ENCODE peak calls at places on chromosomes 3 and 15, in seven cellular contexts. L is breast epithelium, X is aorta, D is uterus, Y is transverse colon, F is ovary, J is kidney. G is an unnamed sample.
A peak's percentile ranks its signal among the peaks of the same experiment; 100 is the strongest.

GRCh38 chr15:48574187-48574586 is 71.3 kb downstream of the FBN1 start:
- DNase-seq in D (no peak), X (no peak), L (no peak), J (no peak), Y (no peak), F (no peak), G (no peak)

GRCh38 chr3:101926594-101927105 is 77.3 kb downstream of the NFKBIZ start:
- DNase-seq in D (no peak), F (no peak), L (no peak), J (no peak), Y (no peak), X (no peak), G (no peak)

GRCh38 chr15:59048897-59049296 is 56.0 kb upstream of the CCNB2 start:
- DNase-seq in L (no peak), X (no peak), D (no peak), J (no peak), F (no peak), Y (no peak), G (no peak)

GRCh38 chr15:67946701-67947100 is 106.9 kb upstream of the RNU6-1 start:
- DNase-seq in D (no peak), Y (no peak), F (no peak), L (no peak), J (no peak), X (no peak), G (no peak)

GRCh38 chr15:69074011-69074842 is 59.7 kb downstream of the NOX5 start:
- DNase-seq in X (peak; percentile 61), J (peak; percentile 84), L (peak; percentile 74), Y (peak; percentile 75), F (peak; percentile 41), D (peak; percentile 28), G (peak; percentile 75)

GRCh38 chr3:37582117-37582516 is 279.6 kb upstream of the CTDSPL start:
- DNase-seq in Y (no peak), J (no peak), F (no peak), L (no peak), X (no peak), D (no peak), G (no peak)

GRCh38 chr3:94420941-94421340 is 358.1 kb downstream of the NSUN3 start:
- DNase-seq in F (no peak), L (no peak), Y (no peak), D (no peak), X (no peak), J (no peak), G (no peak)

GRCh38 chr3:124800511-124801374 is 70.5 kb downstream of the UMPS start:
- DNase-seq in Y (no peak), X (no peak), F (peak; percentile 74), J (no peak), L (no peak), D (peak; percentile 55), G (no peak)

GRCh38 chr3:190718097-190718496 is 144.4 kb downstream of the GMNC start:
- DNase-seq in Y (no peak), D (no peak), L (no peak), X (no peak), J (no peak), F (peak; percentile 6), G (no peak)

GRCh38 chr3:69410301-69410700 is 24.4 kb upstream of the FRMD4B start:
- DNase-seq in Y (peak; percentile 80), J (no peak), F (peak; percentile 51), X (peak; percentile 80), L (peak; percentile 72), D (peak; percentile 63), G (peak; percentile 71)

GRCh38 chr3:32959370-32959769 is 7.9 kb downstream of the CCR4 start:
- DNase-seq in L (no peak), D (no peak), X (no peak), F (no peak), Y (no peak), J (no peak), G (no peak)

GRCh38 chr3:134600166-134600670 is 50.6 kb downstream of the KY start:
- DNase-seq in F (no peak), J (no peak), D (no peak), Y (no peak), X (no peak), L (no peak), G (no peak)

GRCh38 chr15:52284164-52284563 is 11.4 kb downstream of the MYO5C start:
- DNase-seq in L (no peak), J (no peak), D (no peak), F (no peak), Y (no peak), X (no peak), G (no peak)

GRCh38 chr3:185733980-185734724 is 90.7 kb downstream of the IGF2BP2 start:
- DNase-seq in L (no peak), Y (peak; percentile 63), X (no peak), D (peak; percentile 35), J (no peak), F (no peak), G (peak; percentile 78)

GRCh38 chr15:70036585-70037343 is 61.0 kb downstream of the TLE3 start:
- DNase-seq in L (peak; percentile 14), X (no peak), D (no peak), J (peak; percentile 48), F (no peak), Y (peak; percentile 83), G (peak; percentile 15)

GRCh38 chr15:48617619-48618018 is 27.9 kb downstream of the FBN1 start:
- DNase-seq in J (no peak), Y (peak; percentile 18), X (peak; percentile 68), L (no peak), D (peak; percentile 76), F (peak; percentile 35), G (no peak)

GRCh38 chr3:15064299-15064834 is 748 bp downstream of the MRPS25 start:
- DNase-seq in Y (peak; percentile 34), D (no peak), L (no peak), J (no peak), X (no peak), F (peak; percentile 35), G (no peak)

GRCh38 chr3:11138371-11138770 is 15.9 kb upstream of the HRH1 start:
- DNase-seq in X (no peak), J (no peak), D (no peak), Y (no peak), F (no peak), L (no peak), G (no peak)

GRCh38 chr3:11136871-11137626 is 17.2 kb upstream of the HRH1 start:
- DNase-seq in J (peak; percentile 87), Y (peak; percentile 37), L (no peak), X (peak; percentile 88), F (peak; percentile 47), D (peak; percentile 84), G (peak; percentile 11)

GRCh38 chr3:11140713-11141104 is 13.6 kb upstream of the HRH1 start:
- DNase-seq in F (no peak), X (no peak), Y (no peak), L (no peak), J (no peak), D (no peak), G (no peak)

GRCh38 chr3:11137627-11137959 is 16.7 kb upstream of the HRH1 start:
- DNase-seq in Y (no peak), F (no peak), J (no peak), D (no peak), X (no peak), L (no peak), G (no peak)

GRCh38 chr3:11140054-11140712 is 14.1 kb upstream of the HRH1 start:
- DNase-seq in X (peak; percentile 79), Y (peak; percentile 80), L (no peak), J (no peak), F (no peak), D (no peak), G (peak; percentile 38)
- H3K4me1 ChIP-seq in X (no peaks in the 10 kb centered on the region), Y (peaks cover 18% of the 10 kb centered on the region), L (no peaks in the 10 kb centered on the region), J (no peaks in the 10 kb centered on the region), F (no peaks in the 10 kb centered on the region), D (no peaks in the 10 kb centered on the region), G (no peaks in the 10 kb centered on the region)

GRCh38 chr15:34583399-34584320 is at the start of gene GOLGA8B:
- DNase-seq in X (peak; percentile 67), L (no peak), Y (peak; percentile 79), J (peak; percentile 84), D (peak; percentile 51), F (peak; percentile 79), G (peak; percentile 65)

GRCh38 chr15:34584996-34585395 is 1.5 kb upstream of the GOLGA8B start:
- DNase-seq in F (no peak), D (no peak), L (no peak), X (no peak), Y (no peak), J (no peak), G (no peak)

GRCh38 chr15:34584321-34584668 is 844 bp upstream of the GOLGA8B start:
- DNase-seq in D (no peak), F (peak; percentile 25), X (no peak), J (no peak), L (no peak), Y (no peak), G (peak; percentile 12)

GRCh38 chr15:34582461-34583357 is 742 bp downstream of the GOLGA8B start:
- DNase-seq in L (no peak), J (peak; percentile 80), Y (peak; percentile 44), D (no peak), F (peak; percentile 45), X (peak; percentile 54), G (peak; percentile 33)

GRCh38 chr15:34588046-34588674 is 4.7 kb upstream of the GOLGA8B start:
- DNase-seq in D (peak; percentile 80), X (peak; percentile 66), F (peak; percentile 66), J (no peak), Y (peak; percentile 64), L (no peak), G (peak; percentile 52)
- H3K4me3 ChIP-seq in D (no peak overlapping the region), X (no peak overlapping the region), F (peak overlapping the region; percentile 13), J (peak overlapping the region; percentile 46), Y (peak overlapping the region; percentile 12), L (no peak overlapping the region), G (no peak overlapping the region)

DNA sequence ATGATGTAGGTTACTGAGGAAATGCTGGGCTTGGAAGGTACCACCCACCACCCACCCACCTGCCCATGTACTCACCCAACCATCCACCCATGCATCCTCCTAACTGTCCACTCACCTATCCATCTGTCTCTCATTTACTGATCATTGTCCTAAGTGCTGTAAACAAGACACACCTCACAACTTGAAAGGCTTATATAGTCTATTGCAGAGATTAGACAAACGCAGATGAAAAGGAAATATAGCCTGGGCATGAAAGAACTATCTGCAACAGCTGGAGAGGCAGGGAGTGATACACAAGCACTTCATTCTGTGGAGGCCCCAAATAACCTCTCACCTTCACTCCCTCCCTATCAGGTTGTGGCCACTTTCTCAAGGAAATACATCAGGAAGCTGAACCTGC is 54.0 kb downstream of the DAPK2 start:
- DNase-seq in F (no peak), J (no peak), D (no peak), Y (no peak), L (no peak), X (no peak), G (no peak)
- H3K4me1 ChIP-seq in F (no peaks in the 10 kb centered on the region), J (peaks cover 4% of the 10 kb centered on the region), D (no peaks in the 10 kb centered on the region), Y (peaks cover 11% of the 10 kb centered on the region), L (no peaks in the 10 kb centered on the region), X (no peaks in the 10 kb centered on the region), G (no peaks in the 10 kb centered on the region)

DNA sequence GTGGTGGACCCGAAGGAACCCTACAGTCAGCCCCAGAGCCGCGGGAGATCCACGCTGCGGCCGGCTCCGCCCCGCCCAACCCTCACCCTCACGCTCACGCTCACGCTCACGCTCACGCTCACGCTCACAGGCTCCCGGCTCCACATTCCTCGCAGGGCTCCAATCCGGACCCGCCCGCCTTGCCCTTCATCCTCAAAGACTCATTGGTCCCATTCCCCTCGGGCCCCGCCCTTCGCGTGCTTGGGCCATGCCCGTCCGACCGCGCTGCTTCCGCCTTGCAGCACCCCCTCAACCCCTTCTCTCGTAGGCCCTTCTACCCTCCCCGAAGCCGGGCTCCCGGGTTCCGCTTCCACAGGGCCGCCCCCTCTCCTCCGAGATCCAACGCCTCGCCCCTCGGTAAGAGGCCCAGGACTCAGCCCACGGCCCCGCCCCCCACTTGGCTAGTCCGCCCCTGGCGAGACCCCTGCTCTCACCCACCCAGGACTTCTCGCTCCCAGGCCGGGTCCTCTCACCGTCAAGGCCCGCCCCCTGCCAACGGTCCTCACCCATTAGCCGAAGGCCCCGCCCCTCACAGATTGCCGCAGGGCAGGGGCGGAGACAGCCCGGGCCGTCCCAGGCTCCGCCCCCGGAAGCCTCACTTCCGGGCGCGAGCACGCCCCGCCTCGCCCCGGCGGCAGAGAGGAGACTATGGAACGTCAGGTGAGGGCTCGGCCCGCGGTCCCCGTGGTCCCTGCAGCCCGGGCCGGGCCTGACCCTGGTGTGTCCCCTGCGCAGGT is at the start of gene APEH:
- DNase-seq in D (peak; percentile 93), L (peak; percentile 93), J (peak; percentile 99), Y (peak; percentile 98), X (peak; percentile 98), F (peak; percentile 95), G (peak; percentile 99)
- H3K4me3 ChIP-seq in D (peak within 1 kb of the TSS; percentile 68), L (peak within 1 kb of the TSS; percentile 76), J (peak within 1 kb of the TSS; percentile 82), Y (peak within 1 kb of the TSS; percentile 88), X (peak within 1 kb of the TSS; percentile 29), F (peak within 1 kb of the TSS; percentile 89), G (peak within 1 kb of the TSS; percentile 75)

G was measured in Caco-2.